ENCODE peak calls at places on chromosome 18, in nine cellular contexts. M is A549, U is tibial nerve, L is K562, R is sigmoid colon, S is GM12878, I is HepG2, A is suprapubic skin, G is transverse colon. H is an unnamed sample.
A peak's percentile ranks its signal among the peaks of the same experiment; 100 is the strongest.

GRCh38 chr18:9757851-9758587 is 49.9 kb downstream of the RAB31 start:
- DNase-seq in A (peak; percentile 40), R (no peak), L (peak; percentile 36), U (no peak), G (no peak), M (peak; percentile 24), S (no peak), I (no peak), H (no peak)

GRCh38 chr18:62201870-62202269 is 14.8 kb downstream of the RELCH start:
- DNase-seq in U (no peak), S (no peak), L (no peak), R (no peak), G (no peak), I (no peak), M (no peak), A (no peak), H (no peak)

GRCh38 chr18:29496276-29496675 is 1319.3 kb upstream of the CDH2 start:
- DNase-seq in R (no peak), S (no peak), G (no peak), I (no peak), U (no peak), L (no peak), A (no peak), M (no peak), H (no peak)

GRCh38 chr18:48940854-48941531 is 9.8 kb downstream of the SMAD7 start:
- DNase-seq in S (peak; percentile 62), L (no peak), I (no peak), G (peak; percentile 67), M (no peak), A (no peak), U (no peak), R (no peak), H (no peak)

GRCh38 chr18:13252696-13253410 is 34.3 kb downstream of the LDLRAD4 start:
- DNase-seq in U (no peak), A (peak; percentile 49), S (no peak), G (no peak), L (no peak), M (no peak), R (peak; percentile 47), I (no peak), H (no peak)

GRCh38 chr18:8704361-8705279 is 736 bp upstream of the MTCL1 start:
- DNase-seq in L (peak; percentile 99), S (no peak), R (peak; percentile 95), U (peak; percentile 80), I (peak; percentile 60), A (peak; percentile 91), M (peak; percentile 92), G (peak; percentile 89), H (peak; percentile 86)

GRCh38 chr18:7590800-7591560 is 23.9 kb downstream of the PTPRM start:
- DNase-seq in G (no peak), L (no peak), U (no peak), I (no peak), S (no peak), R (no peak), M (no peak), A (no peak), H (no peak)

GRCh38 chr18:28063181-28063790 is 113.6 kb downstream of the CDH2 start:
- DNase-seq in U (no peak), R (no peak), I (no peak), A (no peak), S (no peak), L (no peak), M (no peak), G (no peak), H (no peak)

GRCh38 chr18:11095674-11096293 is 53.6 kb downstream of the PIEZO2 start:
- DNase-seq in M (no peak), I (no peak), L (no peak), G (no peak), R (no peak), A (no peak), S (no peak), U (no peak), H (no peak)

GRCh38 chr18:54805571-54806334 is 22.5 kb upstream of the RAB27B start:
- DNase-seq in A (no peak), L (peak; percentile 58), I (peak; percentile 2), M (peak; percentile 26), S (no peak), U (no peak), G (no peak), R (no peak), H (no peak)
- TF ChIP-seq EP300 in A (no peak), L (peak; percentile 79), I (no peak), M (no peak), S (no peak), U (no peak), G (no peak), R (no peak), H (no peak)

DNA sequence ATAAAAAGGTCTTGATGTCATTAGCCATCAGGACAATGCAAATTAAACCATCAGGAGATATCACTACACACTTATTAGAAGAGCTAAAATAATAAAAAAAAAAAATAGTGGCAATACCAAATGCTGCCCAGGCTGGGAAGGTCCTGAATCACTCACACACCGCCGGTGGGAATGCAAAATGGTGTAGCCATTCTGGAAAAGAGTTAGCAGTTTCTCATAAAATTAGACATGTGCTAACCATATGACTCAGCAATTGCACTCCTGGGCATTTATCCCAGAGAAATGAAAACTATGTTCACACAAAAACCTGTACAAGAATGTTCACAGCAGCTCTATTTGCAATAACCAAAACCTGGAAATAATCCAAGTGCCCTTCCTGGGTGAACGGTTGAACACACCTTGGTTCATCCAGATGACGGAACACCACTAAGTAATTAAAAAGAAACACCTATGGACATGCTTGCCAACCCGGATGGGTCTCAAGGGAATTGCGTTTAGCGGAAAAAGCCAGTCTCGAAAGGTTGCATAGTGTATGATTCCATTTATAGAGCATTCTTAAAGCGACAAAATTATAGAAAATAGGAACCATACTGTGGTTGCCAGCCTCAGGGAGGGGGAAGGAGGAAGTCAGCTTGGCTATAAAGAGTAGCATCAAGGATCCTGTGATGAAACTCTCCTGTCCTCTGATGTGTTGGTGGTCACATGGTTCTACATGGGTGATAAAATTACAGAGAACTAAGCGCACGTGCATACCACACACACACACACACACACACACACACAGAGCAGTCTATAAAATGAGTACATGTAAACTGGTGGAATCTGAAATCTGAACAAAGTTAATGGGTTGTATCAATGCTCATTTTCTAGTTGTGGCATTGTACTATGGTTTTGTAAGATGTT is 4.6 kb downstream of the MBP start:
- DNase-seq in I (no peak), R (peak; percentile 73), U (no peak), A (peak; percentile 76), S (peak; percentile 95), L (no peak), G (peak; percentile 59), M (peak; percentile 92), H (no peak)
- TF ChIP-seq POLR2A in I (no peak), R (no peak), U (no peak), A (no peak), S (no peak), L (no peak), G (no peak), M (no peak), H (no peak)

GRCh38 chr18:69401475-69402218 is 959 bp downstream of the DOK6 start:
- DNase-seq in U (no peak), L (no peak), R (peak; percentile 56), M (peak; percentile 2), S (no peak), I (no peak), A (no peak), G (no peak), H (no peak)

GRCh38 chr18:69399253-69399652 is 1.4 kb upstream of the DOK6 start:
- DNase-seq in G (no peak), R (no peak), L (no peak), I (no peak), A (no peak), M (no peak), U (no peak), S (no peak), H (no peak)

GRCh38 chr18:69400976-69401474 is 337 bp downstream of the DOK6 start:
- DNase-seq in S (no peak), G (peak; percentile 7), A (no peak), L (no peak), I (no peak), R (peak; percentile 50), U (no peak), M (no peak), H (peak; percentile 22)

GRCh38 chr18:69400253-69400975 is at the start of gene DOK6:
- DNase-seq in G (no peak), I (peak; percentile 84), M (peak; percentile 16), U (peak; percentile 16), A (no peak), S (no peak), L (no peak), R (peak; percentile 64), H (peak; percentile 22)

GRCh38 chr18:69402219-69402989 is 1.7 kb downstream of the DOK6 start:
- DNase-seq in G (no peak), R (peak; percentile 51), I (peak; percentile 7), M (no peak), L (no peak), A (no peak), U (no peak), S (no peak), H (no peak)
- H3K4me3 ChIP-seq in G (peak overlapping the region; percentile 53), R (peak overlapping the region; percentile 60), I (peak overlapping the region; percentile 71), M (no peak overlapping the region), L (no peak overlapping the region), A (peak overlapping the region; percentile 48), U (peak overlapping the region; percentile 52), S (no peak overlapping the region), H (peak overlapping the region; percentile 25)

GRCh38 chr18:59877366-59877765 is 22.4 kb upstream of the PMAIP1 start:
- DNase-seq in U (no peak), L (no peak), G (no peak), A (no peak), I (no peak), M (no peak), R (no peak), S (no peak), H (no peak)

GRCh38 chr18:59871711-59872362 is 28.0 kb upstream of the PMAIP1 start:
- DNase-seq in M (no peak), A (no peak), R (no peak), S (no peak), G (no peak), I (no peak), U (no peak), L (no peak), H (no peak)

GRCh38 chr18:59876310-59876626 is 23.5 kb upstream of the PMAIP1 start:
- DNase-seq in L (no peak), G (no peak), M (no peak), R (no peak), A (no peak), S (peak; percentile 86), U (no peak), I (no peak), H (no peak)

GRCh38 chr18:59873616-59874015 is 26.2 kb upstream of the PMAIP1 start:
- DNase-seq in I (no peak), G (no peak), L (no peak), A (no peak), R (no peak), U (no peak), S (no peak), M (no peak), H (no peak)

DNA sequence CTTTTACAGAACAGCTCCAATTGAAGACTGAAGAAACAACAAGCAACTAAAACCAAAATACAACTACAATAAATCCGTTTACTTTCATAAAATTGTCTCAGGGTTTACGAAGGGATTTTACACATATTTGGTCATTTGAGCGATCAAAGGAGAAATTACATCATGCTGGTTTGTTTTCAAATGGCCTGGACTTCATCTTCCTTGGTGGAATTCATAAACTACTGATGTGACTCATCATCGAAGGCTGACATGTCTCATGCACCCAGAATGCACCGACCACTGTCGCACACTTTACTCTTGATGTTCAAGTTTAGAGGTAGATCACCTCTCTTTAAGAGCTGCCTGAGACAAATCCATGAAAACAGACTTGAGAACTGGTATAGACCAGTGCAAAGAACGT is 25.6 kb upstream of the PMAIP1 start:
- DNase-seq in I (peak; percentile 13), R (no peak), U (no peak), A (no peak), G (no peak), M (peak; percentile 57), L (no peak), S (no peak), H (no peak)
- TF ChIP-seq EP300 in I (no peak), R (no peak), U (no peak), A (no peak), G (no peak), M (no peak), L (no peak), S (no peak), H (no peak)

H was measured in ovary.